ENCODE peak calls at places on chromosomes 7 and 10, in seven cellular contexts. N, M, S, L, G, T and U are unnamed samples.

GRCh38 chr10:108393111-108393510 is 1228.6 kb upstream of the SORCS1 start:
- DNase-seq in N (no peak), M (peak), S (no peak), L (no peak), G (no peak), T (no peak), U (no peak)

GRCh38 chr10:95559466-95559865 is 1.7 kb downstream of the SORBS1 start:
- DNase-seq in N (no peak), M (no peak), S (no peak), L (no peak), G (no peak), T (no peak), U (no peak)

GRCh38 chr10:97844672-97845071 is 5.0 kb upstream of the GOLGA7B start:
- DNase-seq in N (no peak), M (no peak), S (no peak), L (no peak), G (no peak), T (no peak), U (no peak)

GRCh38 chr7:42283553-42283952 is 46.5 kb upstream of the GLI3 start:
- DNase-seq in N (no peak), M (peak), S (no peak), L (no peak), G (no peak), T (no peak), U (no peak)

GRCh38 chr7:133886081-133886480 is 241.1 kb upstream of the LRGUK start:
- DNase-seq in N (no peak), M (no peak), S (no peak), L (no peak), G (no peak), T (no peak), U (no peak)

GRCh38 chr10:110679633-110680472 is 35.7 kb downstream of the RBM20 start:
- DNase-seq in N (no peak), M (no peak), S (no peak), L (no peak), G (no peak), T (no peak), U (no peak)

GRCh38 chr10:124935946-124936345 is 6.0 kb upstream of the ZRANB1 start:
- DNase-seq in N (no peak), M (peak), S (no peak), L (no peak), G (no peak), T (no peak), U (no peak)

GRCh38 chr10:119640875-119641526 is 10.2 kb upstream of the BAG3 start:
- DNase-seq in N (no peak), M (no peak), S (no peak), L (no peak), G (no peak), T (no peak), U (no peak)

GRCh38 chr7:55548295-55548731 is 24.0 kb downstream of the VOPP1 start:
- DNase-seq in N (no peak), M (no peak), S (no peak), L (no peak), G (no peak), T (no peak), U (no peak)

GRCh38 chr10:42951486-42952251 is 125.2 kb upstream of the RET start:
- DNase-seq in N (no peak), M (no peak), S (peak), L (no peak), G (no peak), T (no peak), U (peak)

GRCh38 chr7:21054427-21055133 is 267.9 kb upstream of the SP8 start:
- DNase-seq in N (no peak), M (peak), S (no peak), L (no peak), G (no peak), T (no peak), U (no peak)

GRCh38 chr7:37117261-37117660 is 331.4 kb downstream of the ELMO1 start:
- DNase-seq in N (no peak), M (no peak), S (no peak), L (no peak), G (no peak), T (no peak), U (no peak)

GRCh38 chr10:4639960-4640359 is 186.0 kb upstream of the AKR1E2 start:
- DNase-seq in N (no peak), M (no peak), S (no peak), L (no peak), G (no peak), T (no peak), U (no peak)

GRCh38 chr10:91597397-91597881 is 35.4 kb downstream of the PPP1R3C start:
- DNase-seq in N (no peak), M (peak), S (peak), L (no peak), G (peak), T (no peak), U (no peak)

GRCh38 chr10:69180525-69181204 is 631 bp downstream of the SUPV3L1 start:
- DNase-seq in N (peak), M (peak), S (no peak), L (peak), G (peak), T (no peak), U (no peak)

GRCh38 chr7:134899729-134900128 is 86.6 kb upstream of the AGBL3 start:
- DNase-seq in N (peak), M (peak), S (peak), L (no peak), G (peak), T (no peak), U (no peak)

GRCh38 chr10:88066876-88067275 is 203.5 kb downstream of the PTEN start:
- DNase-seq in N (no peak), M (no peak), S (no peak), L (no peak), G (no peak), T (no peak), U (no peak)

GRCh38 chr7:46133741-46134140 is 212.7 kb upstream of the IGFBP3 start:
- DNase-seq in N (no peak), M (no peak), S (no peak), L (no peak), G (no peak), T (no peak), U (no peak)
- TF ChIP-seq CTCF in N (no peak), M (no peak), S (no peak), L (no peak), G (no peak), T (no peak), U (no peak)

GRCh38 chr10:12633776-12634390 is 284.5 kb downstream of the CAMK1D start:
- DNase-seq in N (no peak), M (no peak), S (no peak), L (no peak), G (no peak), T (no peak), U (no peak)
- TF ChIP-seq CTCF in N (peak), M (no peak), S (no peak), L (no peak), G (no peak), T (no peak), U (no peak)

GRCh38 chr10:13439771-13440708 is 88.8 kb downstream of the BEND7 start:
- DNase-seq in N (peak), M (peak), S (peak), L (peak), G (peak), T (peak), U (peak)

GRCh38 chr10:13439313-13439712 is 89.5 kb downstream of the BEND7 start:
- DNase-seq in N (no peak), M (no peak), S (no peak), L (no peak), G (no peak), T (no peak), U (no peak)

GRCh38 chr10:13441476-13441875 is 87.3 kb downstream of the BEND7 start:
- DNase-seq in N (no peak), M (no peak), S (no peak), L (no peak), G (no peak), T (no peak), U (no peak)

GRCh38 chr10:13437026-13437555 is 89.0 kb upstream of the SEPHS1 start:
- DNase-seq in N (no peak), M (no peak), S (no peak), L (no peak), G (no peak), T (no peak), U (no peak)

GRCh38 chr10:13440709-13441061 is 88.1 kb downstream of the BEND7 start:
- DNase-seq in N (no peak), M (no peak), S (no peak), L (no peak), G (no peak), T (no peak), U (no peak)
- TF ChIP-seq CTCF in N (no peak), M (no peak), S (no peak), L (peak), G (no peak), T (no peak), U (peak)

GRCh38 chr7:123285076-123285700 is 85.4 kb upstream of the SLC13A1 start:
- DNase-seq in N (no peak), M (no peak), S (no peak), L (no peak), G (no peak), T (no peak), U (no peak)
- TF ChIP-seq CTCF in N (no peak), M (no peak), S (no peak), L (no peak), G (no peak), T (no peak), U (no peak)

GRCh38 chr7:142443614-142444013 is 185.8 kb upstream of the PRSS58 start:
- DNase-seq in N (no peak), M (no peak), S (no peak), L (no peak), G (no peak), T (no peak), U (no peak)

GRCh38 chr7:142439739-142440138 is 181.9 kb upstream of the PRSS58 start:
- DNase-seq in N (no peak), M (no peak), S (no peak), L (no peak), G (no peak), T (no peak), U (no peak)

GRCh38 chr7:142438923-142439515 is 181.2 kb upstream of the PRSS58 start:
- DNase-seq in N (no peak), M (no peak), S (no peak), L (no peak), G (no peak), T (no peak), U (no peak)

GRCh38 chr7:142440219-142441073 is 182.6 kb upstream of the PRSS58 start:
- DNase-seq in N (peak), M (peak), S (peak), L (no peak), G (peak), T (no peak), U (no peak)

DNA sequence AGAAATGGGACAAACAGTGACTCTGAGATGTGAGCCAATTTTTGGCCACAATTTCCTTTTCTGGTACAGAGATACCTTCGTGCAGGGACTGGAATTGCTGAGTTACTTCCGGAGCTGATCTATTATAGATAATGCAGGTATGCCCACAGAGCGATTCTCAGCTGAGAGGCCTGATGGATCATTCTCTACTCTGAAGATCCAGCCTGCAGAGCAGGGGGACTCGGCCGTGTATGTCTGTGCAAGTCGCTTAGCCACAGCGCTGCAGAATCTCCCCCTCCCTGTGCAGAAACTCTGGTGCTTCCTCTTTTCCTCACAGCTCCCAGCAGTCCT is 183.2 kb upstream of the PRSS58 start:
- DNase-seq in N (no peak), M (no peak), S (no peak), L (no peak), G (no peak), T (no peak), U (no peak)
- TF ChIP-seq CTCF in N (no peak), M (no peak), S (no peak), L (no peak), G (no peak), T (no peak), U (no peak)

GRCh38 chr10:49519717-49520116 is 19.2 kb downstream of the ERCC6 start:
- DNase-seq in N (no peak), M (no peak), S (no peak), L (no peak), G (no peak), T (no peak), U (no peak)

GRCh38 chr10:49521062-49521461 is 17.9 kb downstream of the ERCC6 start:
- DNase-seq in N (no peak), M (no peak), S (no peak), L (no peak), G (no peak), T (no peak), U (no peak)

GRCh38 chr10:49520122-49520775 is 18.7 kb downstream of the ERCC6 start:
- DNase-seq in N (no peak), M (no peak), S (no peak), L (no peak), G (no peak), T (no peak), U (no peak)

GRCh38 chr10:49518566-49518965 is 20.4 kb downstream of the ERCC6 start:
- DNase-seq in N (no peak), M (no peak), S (no peak), L (no peak), G (no peak), T (no peak), U (no peak)

DNA sequence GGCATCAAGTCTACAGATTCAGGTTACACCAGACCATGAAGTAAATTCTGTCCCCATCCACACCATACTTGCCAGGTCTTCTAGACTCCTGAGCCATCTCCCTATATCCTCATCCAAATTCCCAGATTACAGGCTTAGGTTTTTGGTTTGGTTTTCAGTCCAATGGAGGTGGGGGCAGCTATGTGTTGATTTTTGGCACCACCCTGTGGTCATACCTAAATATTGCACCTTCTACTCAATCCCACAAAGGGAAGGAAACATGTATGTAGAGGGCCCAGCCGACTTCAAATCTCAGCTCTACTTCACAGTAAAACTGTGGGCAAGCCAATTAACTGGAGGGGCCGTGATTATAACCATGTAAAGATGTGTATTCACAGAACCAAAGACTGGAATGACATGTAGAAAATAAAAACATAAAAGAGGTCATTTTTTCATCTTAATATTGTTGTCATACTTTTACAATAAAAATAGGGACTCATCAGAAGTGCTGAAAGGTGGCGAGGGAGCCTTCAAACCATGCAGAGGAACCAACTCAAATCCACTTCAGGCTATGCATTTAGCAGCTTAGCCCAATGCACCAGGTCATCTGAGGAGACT is 19.8 kb downstream of the ERCC6 start:
- DNase-seq in N (peak), M (peak), S (peak), L (peak), G (peak), T (peak), U (no peak)
- TF ChIP-seq CTCF in N (peak), M (peak), S (peak), L (peak), G (peak), T (peak), U (peak)